ENCODE peak calls at places on chromosomes 2 and 18, in seven cellular contexts. E, X, T, V, F, P and R are unnamed samples.

GRCh38 chr2:36993841-36994620 is 27.7 kb upstream of the STRN start:
- DNase-seq in E (no peak), T (no peak), F (no peak), X (no peak), V (no peak), P (no peak), R (no peak)

GRCh38 chr2:183010112-183010511 is 28.1 kb downstream of the NCKAP1 start:
- DNase-seq in X (peak), P (peak), T (no peak), F (no peak), V (no peak), E (peak), R (no peak)

GRCh38 chr18:45652703-45653490 is 37.6 kb downstream of the SLC14A2 start:
- DNase-seq in X (no peak), F (no peak), P (no peak), T (no peak), E (no peak), V (no peak), R (no peak)

GRCh38 chr2:39942970-39943369 is 163.9 kb upstream of the THUMPD2 start:
- DNase-seq in V (no peak), T (no peak), X (no peak), P (no peak), E (no peak), F (no peak), R (no peak)

GRCh38 chr2:3867451-3867850 is 164.1 kb downstream of the DCDC2C start:
- DNase-seq in P (no peak), E (no peak), V (no peak), T (no peak), X (no peak), F (no peak), R (no peak)

GRCh38 chr2:6820236-6820635 is 45.5 kb downstream of the CMPK2 start:
- DNase-seq in V (no peak), T (no peak), E (no peak), X (no peak), P (no peak), F (no peak), R (no peak)

GRCh38 chr2:204019572-204020501 is 83.3 kb downstream of the ICOS start:
- DNase-seq in F (no peak), E (no peak), P (no peak), V (peak), T (no peak), X (no peak), R (peak)

GRCh38 chr2:241675885-241676284 is 10.7 kb downstream of the DTYMK start:
- DNase-seq in F (no peak), T (no peak), X (no peak), P (no peak), E (no peak), V (no peak), R (no peak)

GRCh38 chr2:130768191-130768855 is 13.0 kb downstream of the AMER3 start:
- DNase-seq in X (no peak), V (no peak), T (no peak), E (no peak), F (no peak), P (peak), R (no peak)

GRCh38 chr2:143254108-143254507 is 124.9 kb downstream of the ARHGAP15 start:
- DNase-seq in X (no peak), P (no peak), V (no peak), E (no peak), F (no peak), T (no peak), R (no peak)

GRCh38 chr2:32274289-32274688 is 3.4 kb upstream of the YIPF4 start:
- DNase-seq in T (no peak), F (no peak), X (no peak), P (no peak), E (no peak), V (no peak), R (no peak)

GRCh38 chr2:220279840-220280239 is 652.4 kb downstream of the SLC4A3 start:
- DNase-seq in T (no peak), V (no peak), F (no peak), X (no peak), P (no peak), E (no peak), R (no peak)

GRCh38 chr2:11320698-11321492 is 23.5 kb downstream of the ROCK2 start:
- DNase-seq in E (peak), V (no peak), T (no peak), X (no peak), P (no peak), F (no peak), R (no peak)

GRCh38 chr2:96254592-96254991 is 11.2 kb downstream of the TMEM127 start:
- DNase-seq in F (peak), E (no peak), X (peak), V (no peak), P (no peak), T (no peak), R (no peak)

GRCh38 chr2:28338754-28339325 is 53.8 kb upstream of the FOSL2 start:
- DNase-seq in V (no peak), T (no peak), F (no peak), P (no peak), X (no peak), E (no peak), R (no peak)

GRCh38 chr2:201116959-201117734 is 1.2 kb downstream of the CFLAR start:
- DNase-seq in V (peak), X (peak), P (no peak), F (peak), E (peak), T (peak), R (no peak)

GRCh38 chr2:10414591-10414990 is 33.5 kb downstream of the ODC1 start:
- DNase-seq in E (no peak), F (no peak), V (no peak), T (no peak), P (no peak), X (no peak), R (no peak)